ENCODE peak calls at places on chromosomes 13 and 19, in five cellular contexts. X is stomach, K is transverse colon, M is prostate gland, H is GM23338. S is an unnamed sample.

GRCh38 chr19:17948967-17949930 is 16.4 kb downstream of the CCDC124 start:
- DNase-seq in M (no peak), X (no peak), K (no peak), H (no peak), S (no peak)

GRCh38 chr19:16795731-16796130 is 33.5 kb upstream of the SIN3B start:
- DNase-seq in H (peak), K (no peak), M (no peak), X (no peak), S (no peak)

GRCh38 chr13:89628567-89628966 is 1718.9 kb upstream of the MIR17HG start:
- DNase-seq in M (no peak), H (no peak), K (no peak), X (no peak), S (no peak)

GRCh38 chr19:12985049-12985776 is 10.1 kb upstream of the NFIX start:
- DNase-seq in H (no peak), X (peak), M (no peak), K (peak), S (no peak)

GRCh38 chr13:39451301-39451700 is 151.7 kb downstream of the LHFPL6 start:
- DNase-seq in K (no peak), H (no peak), M (no peak), X (no peak), S (no peak)

GRCh38 chr19:58346961-58347929 is 6.0 kb downstream of the A1BG start:
- DNase-seq in X (peak), H (peak), M (peak), K (peak), S (peak)

GRCh38 chr13:50124536-50125305 is 109.5 kb downstream of the KCNRG start:
- DNase-seq in H (peak), K (peak), M (peak), X (peak), S (no peak)

GRCh38 chr19:6849876-6850275 is 37.5 kb upstream of the ADGRE1 start:
- DNase-seq in K (no peak), M (no peak), H (no peak), X (no peak), S (no peak)

GRCh38 chr13:70249332-70250064 is 141.2 kb upstream of the KLHL1 start:
- DNase-seq in X (no peak), H (peak), K (no peak), M (no peak), S (no peak)

GRCh38 chr19:4233282-4233853 is 4.0 kb downstream of the EBI3 start:
- DNase-seq in X (peak), K (peak), H (peak), M (no peak), S (no peak)

GRCh38 chr19:18339703-18340102 is 695 bp upstream of the PGPEP1 start:
- DNase-seq in H (peak), X (no peak), M (no peak), K (no peak), S (no peak)

GRCh38 chr19:16330811-16331690 is 6.4 kb downstream of the KLF2 start:
- DNase-seq in H (no peak), M (no peak), X (no peak), K (no peak), S (no peak)

GRCh38 chr13:60402022-60402421 is 5.0 kb downstream of the TDRD3 start:
- DNase-seq in X (no peak), H (no peak), M (no peak), K (no peak), S (no peak)

GRCh38 chr13:43377149-43377548 is 353.8 kb downstream of the DNAJC15 start:
- DNase-seq in X (no peak), K (no peak), H (no peak), M (no peak), S (no peak)

GRCh38 chr19:17073869-17074627 is 1.2 kb downstream of the HAUS8 start:
- DNase-seq in X (no peak), M (no peak), K (peak), H (peak), S (no peak)

GRCh38 chr19:53158119-53158656 is 665 bp downstream of the ZNF347 start:
- DNase-seq in H (peak), M (peak), X (peak), K (peak), S (peak)

GRCh38 chr19:38952395-38953165 is 21.8 kb downstream of the MRPS12 start:
- DNase-seq in X (peak), H (peak), K (peak), M (no peak), S (no peak)

GRCh38 chr13:88107486-88108044 is 436.4 kb downstream of the SLITRK5 start:
- DNase-seq in K (no peak), M (no peak), X (no peak), H (no peak), S (no peak)

GRCh38 chr19:13014101-13014920 is 19.0 kb downstream of the NFIX start:
- DNase-seq in M (no peak), H (peak), X (no peak), K (no peak), S (no peak)

GRCh38 chr13:41603917-41604316 is 146.6 kb downstream of the RGCC start:
- DNase-seq in H (no peak), X (no peak), K (no peak), M (no peak), S (no peak)

GRCh38 chr13:76812971-76813691 is 73.1 kb downstream of the KCTD12 start:
- DNase-seq in M (no peak), H (no peak), K (no peak), X (no peak), S (no peak)

GRCh38 chr19:32631381-32631780 is 43.6 kb downstream of the ANKRD27 start:
- DNase-seq in K (no peak), H (no peak), M (no peak), X (no peak), S (no peak)

GRCh38 chr13:22108283-22108897 is 437.5 kb downstream of the FGF9 start:
- DNase-seq in M (no peak), X (no peak), H (no peak), K (no peak), S (no peak)

GRCh38 chr13:35791191-35791902 is 314.9 kb upstream of the MAB21L1 start:
- DNase-seq in X (no peak), H (no peak), M (no peak), K (no peak), S (no peak)

GRCh38 chr13:109521719-109522118 is 264.7 kb downstream of the IRS2 start:
- DNase-seq in K (no peak), M (no peak), X (no peak), H (no peak), S (no peak)

GRCh38 chr19:13120817-13121216 is 2.8 kb downstream of the NACC1 start:
- DNase-seq in M (no peak), K (no peak), H (no peak), X (no peak), S (no peak)

GRCh38 chr19:18401580-18402112 is 4.2 kb upstream of the LRRC25 start:
- DNase-seq in K (peak), X (no peak), M (peak), H (peak), S (no peak)

GRCh38 chr13:105312906-105313305 is 1222.6 kb downstream of the EFNB2 start:
- DNase-seq in K (no peak), H (no peak), X (no peak), M (no peak), S (no peak)

GRCh38 chr19:1251233-1251502 is 2.8 kb downstream of the MIDN start:
- DNase-seq in X (peak), H (no peak), M (peak), K (peak), S (no peak)

GRCh38 chr19:17681505-17682125 is 6.5 kb downstream of the UNC13A start:
- DNase-seq in X (no peak), M (no peak), K (no peak), H (peak), S (no peak)

GRCh38 chr19:31257426-31258130 is 91.7 kb downstream of the TSHZ3 start:
- DNase-seq in X (no peak), M (no peak), H (no peak), K (no peak), S (no peak)

GRCh38 chr19:15264061-15264932 is 32.0 kb upstream of the EPHX3 start:
- DNase-seq in K (peak), M (peak), X (peak), H (peak), S (peak)

GRCh38 chr13:34162545-34162936 is 344.6 kb downstream of the RFC3 start:
- DNase-seq in K (no peak), M (no peak), H (no peak), X (no peak), S (no peak)

GRCh38 chr19:5480427-5480836 is 25.2 kb downstream of the ZNRF4 start:
- DNase-seq in H (peak), M (no peak), X (peak), K (peak), S (no peak)

GRCh38 chr13:19860884-19861655 is 2.4 kb downstream of the ZMYM5 start:
- DNase-seq in X (no peak), M (no peak), H (no peak), K (no peak), S (no peak)

GRCh38 chr13:65913173-65913572 is 1317.0 kb downstream of the PCDH9 start:
- DNase-seq in K (no peak), H (no peak), X (no peak), M (no peak), S (no peak)

DNA sequence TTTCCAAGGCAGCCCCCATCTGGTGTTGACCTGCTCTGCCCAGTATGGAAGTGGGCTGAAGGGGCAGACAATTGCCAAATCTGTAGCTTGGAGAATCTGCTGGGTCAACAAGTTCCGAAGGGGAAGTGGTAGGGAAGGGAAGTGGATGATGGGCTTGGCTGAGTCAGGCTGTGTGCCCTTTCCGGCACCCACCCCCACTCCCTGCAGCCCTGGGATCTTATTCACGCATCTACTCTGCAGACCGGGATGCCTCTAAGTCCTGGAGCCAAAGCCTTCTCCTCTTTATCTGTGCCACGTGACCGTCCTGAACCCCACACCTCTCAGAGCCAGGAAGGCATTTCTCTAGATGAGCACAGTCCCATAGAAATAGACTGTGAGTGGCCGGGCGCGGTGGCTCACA is 7.5 kb upstream of the C5AR2 start:
- DNase-seq in K (peak), M (no peak), H (no peak), X (no peak), S (no peak)
- TF ChIP-seq CTCF in K (no peak), M (no peak), H (no peak), X (no peak), S (no peak)

DNA sequence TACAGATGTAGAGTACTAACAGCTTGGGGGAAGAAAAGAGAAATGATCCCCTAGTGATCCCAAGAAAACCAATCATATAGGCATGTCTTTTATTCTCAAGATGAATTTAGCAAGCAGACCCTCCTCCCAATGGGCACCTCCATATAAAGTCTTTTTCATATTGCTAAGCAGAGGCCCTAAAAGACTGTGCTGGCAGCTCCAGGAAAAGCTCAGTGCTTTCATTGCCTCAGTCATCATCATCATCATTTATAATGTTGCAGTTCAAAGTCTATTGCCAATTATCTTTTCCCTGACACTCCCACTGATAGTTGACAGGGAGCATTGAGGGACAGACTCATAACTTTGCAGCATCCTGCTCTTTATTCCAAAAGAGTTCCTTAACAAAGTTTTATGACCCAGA is 13.0 kb downstream of the GPR183 start:
- DNase-seq in M (no peak), H (no peak), K (no peak), X (no peak), S (no peak)
- TF ChIP-seq POLR2AphosphoS5 in M (no peak), H (no peak), K (no peak), X (no peak), S (no peak)

DNA sequence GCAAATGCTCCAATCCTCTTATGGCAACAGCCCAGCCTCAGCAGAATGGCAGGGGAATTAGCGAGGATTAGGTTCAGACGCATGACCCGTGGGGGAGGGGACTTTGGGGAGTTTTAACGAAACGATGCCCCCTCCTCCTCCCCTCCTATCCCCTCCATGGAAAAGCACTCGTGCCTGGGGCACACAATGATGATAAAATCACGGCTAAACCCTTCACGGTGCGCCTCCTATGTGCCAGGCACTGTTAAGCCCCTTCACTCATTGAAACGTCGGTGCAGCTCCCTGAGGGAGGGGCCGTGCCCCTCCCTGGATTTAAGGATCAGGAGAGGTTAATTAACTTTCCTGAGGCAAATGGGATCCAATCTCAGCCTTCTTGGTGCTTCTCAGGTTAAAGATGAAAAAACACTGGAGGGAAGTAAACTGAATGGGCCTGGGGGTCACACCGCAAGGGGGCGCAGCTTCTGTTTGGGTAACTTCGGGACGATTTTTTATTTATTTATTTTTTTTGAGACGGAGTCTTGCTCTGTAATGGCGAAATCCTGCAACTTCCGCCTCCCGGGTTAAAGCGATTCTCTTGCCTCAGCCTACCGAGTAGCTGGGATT is 10.1 kb upstream of the TPRX2 start:
- DNase-seq in X (no peak), M (no peak), H (peak), K (no peak), S (no peak)
- TF ChIP-seq CTCF in X (no peak), M (peak), H (peak), K (no peak), S (no peak)

DNA sequence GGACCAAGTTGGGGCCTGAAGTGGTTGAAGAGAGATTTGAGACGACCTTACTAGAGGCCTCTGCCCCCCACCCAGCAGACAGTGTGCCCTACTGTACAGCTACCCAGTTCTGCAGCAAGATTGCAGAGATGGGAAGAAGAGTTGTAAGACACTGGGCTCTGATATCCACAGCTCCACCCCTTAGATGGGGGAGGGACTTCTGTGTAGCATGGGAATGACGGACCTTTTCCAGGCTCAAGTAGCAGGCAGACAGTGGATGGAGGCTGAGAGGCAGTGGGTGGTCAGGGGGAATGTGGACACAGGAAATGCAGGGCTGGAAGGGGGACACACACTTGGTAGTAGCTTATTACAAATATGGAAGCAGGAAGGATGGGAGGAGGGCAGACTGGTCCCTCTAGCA is 13.0 kb downstream of the LRFN3 start:
- DNase-seq in K (no peak), M (no peak), X (no peak), H (peak), S (no peak)
- TF ChIP-seq POLR2AphosphoS5 in K (no peak), M (no peak), X (no peak), H (no peak), S (no peak)

GRCh38 chr13:48645845-48646244 is 7.9 kb upstream of the CYSLTR2 start:
- DNase-seq in H (no peak), M (no peak), K (no peak), X (no peak), S (no peak)

GRCh38 chr13:48647625-48648024 is 6.1 kb upstream of the CYSLTR2 start:
- DNase-seq in K (peak), H (no peak), M (no peak), X (no peak), S (no peak)

GRCh38 chr13:48644951-48645350 is 8.8 kb upstream of the CYSLTR2 start:
- DNase-seq in H (no peak), M (no peak), X (no peak), K (no peak), S (no peak)

GRCh38 chr13:48646791-48647190 is 6.9 kb upstream of the CYSLTR2 start:
- DNase-seq in X (no peak), H (no peak), M (no peak), K (no peak), S (no peak)

GRCh38 chr13:48648446-48648845 is 5.3 kb upstream of the CYSLTR2 start:
- DNase-seq in H (no peak), X (no peak), M (no peak), K (no peak), S (no peak)
- TF ChIP-seq CTCF in H (no peak), X (no peak), M (no peak), K (no peak), S (no peak)

GRCh38 chr13:28447206-28447605 is 47.7 kb downstream of the FLT1 start:
- DNase-seq in H (no peak), M (no peak), X (no peak), K (no peak), S (no peak)
- TF ChIP-seq POLR2AphosphoS5 in H (no peak), M (no peak), X (no peak), K (no peak), S (no peak)

S was measured in breast epithelium.